ENCODE peak calls at places on chromosomes 4 and X, in ten cellular contexts. A is endothelial cell of umbilical vein; L is Karpas-422; W is kidney tubule cell; K is RKO; Z is NCI-H1105; O is stimulated activated CD8-positive, alpha-beta memory T cell treated with anti-CD3 and anti-CD28 coated beads, Interleukin-4, amount 100 ng/mL, for 24 hours; G is bronchial epithelial cell; X is cardiac fibroblast; U is fibroblast of pulmonary artery. T is an unnamed sample.

GRCh38 chrX:50100188-50100587 is 100.6 kb downstream of the AKAP4 start:
- DNase-seq in A (peak; percentile 45), L (peak; percentile 61), W (peak; percentile 15), K (peak; percentile 29), Z (no peak), O (no peak), G (peak; percentile 9), X (peak; percentile 25), U (no peak), T (no peak)

GRCh38 chr4:4914965-4915845 is 55.7 kb downstream of the MSX1 start:
- DNase-seq in A (no peak), L (no peak), W (no peak), K (no peak), Z (no peak), O (no peak), G (no peak), X (no peak), U (no peak), T (no peak)

GRCh38 chr4:93788712-93789111 is 39.8 kb upstream of the ATOH1 start:
- DNase-seq in A (peak; percentile 22), L (peak; percentile 64), W (peak; percentile 25), K (peak; percentile 21), Z (no peak), O (no peak), G (peak; percentile 40), X (peak; percentile 32), U (peak; percentile 39), T (no peak)

GRCh38 chr4:152996101-152996500 is 60.0 kb downstream of the FHDC1 start:
- DNase-seq in A (peak; percentile 39), L (no peak), W (peak; percentile 17), K (no peak), Z (no peak), O (no peak), G (peak; percentile 57), X (no peak), U (no peak), T (no peak)

GRCh38 chr4:78602334-78602733 is 50.8 kb downstream of the ANXA3 start:
- DNase-seq in A (no peak), L (no peak), W (no peak), K (no peak), Z (no peak), O (no peak), G (no peak), X (no peak), U (no peak), T (no peak)

GRCh38 chrX:6187256-6187655 is 41.4 kb downstream of the NLGN4X start:
- DNase-seq in A (no peak), L (no peak), W (no peak), K (no peak), Z (no peak), O (no peak), G (no peak), X (no peak), U (no peak), T (no peak)

GRCh38 chrX:78123190-78123589 is 16.3 kb downstream of the TAF9B start:
- DNase-seq in A (no peak), L (no peak), W (peak; percentile 85), K (peak; percentile 43), Z (no peak), O (no peak), G (peak; percentile 64), X (peak; percentile 57), U (no peak), T (no peak)

GRCh38 chrX:70262952-70263567 is 3.1 kb upstream of the P2RY4 start:
- DNase-seq in A (peak; percentile 9), L (peak; percentile 80), W (peak; percentile 67), K (peak; percentile 26), Z (peak; percentile 30), O (peak; percentile 13), G (peak; percentile 59), X (peak; percentile 51), U (peak; percentile 46), T (peak; percentile 56)

GRCh38 chr4:3386486-3386885 is 55.3 kb upstream of the HGFAC start:
- DNase-seq in A (no peak), L (no peak), W (peak; percentile 2), K (no peak), Z (no peak), O (no peak), G (peak; percentile 77), X (no peak), U (no peak), T (no peak)

GRCh38 chrX:111009256-111009655 is 86.7 kb upstream of the PAK3 start:
- DNase-seq in A (no peak), L (no peak), W (no peak), K (no peak), Z (no peak), O (no peak), G (no peak), X (no peak), U (no peak), T (no peak)

GRCh38 chr4:159764343-159764952 is 661.6 kb downstream of the RAPGEF2 start:
- DNase-seq in A (peak; percentile 68), L (peak; percentile 74), W (peak; percentile 61), K (peak; percentile 70), Z (peak; percentile 1), O (no peak), G (peak; percentile 64), X (peak; percentile 54), U (peak; percentile 67), T (peak; percentile 19)

GRCh38 chr4:41670982-41671381 is 77.5 kb downstream of the PHOX2B start:
- DNase-seq in A (no peak), L (no peak), W (no peak), K (no peak), Z (no peak), O (no peak), G (no peak), X (no peak), U (no peak), T (no peak)

GRCh38 chrX:131816551-131817136 is 206.5 kb upstream of the STK26 start:
- DNase-seq in A (peak; percentile 42), L (peak; percentile 86), W (peak; percentile 84), K (no peak), Z (no peak), O (peak; percentile 51), G (no peak), X (no peak), U (no peak), T (peak; percentile 93)

GRCh38 chr4:98113005-98113404 is 30.3 kb downstream of the STPG2 start:
- DNase-seq in A (peak; percentile 7), L (peak; percentile 67), W (peak; percentile 10), K (peak; percentile 20), Z (no peak), O (no peak), G (peak; percentile 35), X (peak; percentile 43), U (peak; percentile 42), T (no peak)

GRCh38 chr4:1711055-1711905 is 839 bp downstream of the SLBP start:
- DNase-seq in A (peak; percentile 65), L (peak; percentile 72), W (peak; percentile 56), K (peak; percentile 68), Z (no peak), O (no peak), G (peak; percentile 29), X (peak; percentile 67), U (peak; percentile 63), T (peak; percentile 79)

GRCh38 chrX:39253551-39253950 is 452.3 kb downstream of the MID1IP1 start:
- DNase-seq in A (no peak), L (no peak), W (peak; percentile 52), K (no peak), Z (no peak), O (no peak), G (peak; percentile 73), X (no peak), U (no peak), T (no peak)

GRCh38 chrX:21725498-21725897 is 32.4 kb downstream of the SMPX start:
- DNase-seq in A (no peak), L (peak; percentile 57), W (peak; percentile 44), K (peak; percentile 30), Z (peak; percentile 29), O (no peak), G (peak; percentile 40), X (peak; percentile 63), U (peak; percentile 24), T (no peak)

GRCh38 chr4:24965627-24966026 is 52.8 kb upstream of the CCDC149 start:
- DNase-seq in A (no peak), L (peak; percentile 54), W (no peak), K (no peak), Z (no peak), O (no peak), G (no peak), X (no peak), U (no peak), T (no peak)

GRCh38 chr4:94759767-94760211 is 2.0 kb downstream of the BMPR1B start:
- DNase-seq in A (no peak), L (no peak), W (no peak), K (no peak), Z (no peak), O (no peak), G (peak; percentile 46), X (no peak), U (no peak), T (no peak)

T was measured in colonic mucosa.